ENCODE peak calls at places on chromosomes 13 and 19, in nine cellular contexts. One of them, this sample, is unnamed.

GRCh38 chr13:26601669-26602068 is 44.2 kb downstream of the WASF3 start:
- DNase-seq in nephron progenitor cell: no peak
- DNase-seq in HT1080: peak; percentile 76
- DNase-seq in ELF-1: no peak
- DNase-seq in adipocyte: peak; percentile 26
- DNase-seq in uterus: no peak
- DNase-seq in non-pigmented ciliary epithelial cell: no peak
- DNase-seq in stimulated activated naive CD8-positive, alpha-beta T cell treated with anti-CD3 and anti-CD28 coated beads, Interleukin-15, amount 100 ng/mL, for 72 hours: peak; percentile 1
- DNase-seq in activated CD4-positive, alpha-beta T cell treated with anti-CD3 and anti-CD28 coated beads, Interleukin-2, amount 50 U/mL, for 48 hours: no peak
- DNase-seq in this sample: no peak

GRCh38 chr13:109309625-109310363 is 476.6 kb downstream of the IRS2 start:
- DNase-seq in nephron progenitor cell: no peak
- DNase-seq in HT1080: no peak
- DNase-seq in adipocyte: no peak
- DNase-seq in uterus: no peak
- DNase-seq in activated CD4-positive, alpha-beta T cell treated with anti-CD3 and anti-CD28 coated beads, Interleukin-2, amount 50 U/mL, for 48 hours: no peak
- DNase-seq in non-pigmented ciliary epithelial cell: no peak
- DNase-seq in ELF-1: no peak
- DNase-seq in stimulated activated naive CD8-positive, alpha-beta T cell treated with anti-CD3 and anti-CD28 coated beads, Interleukin-15, amount 100 ng/mL, for 72 hours: no peak
- DNase-seq in this sample: no peak

GRCh38 chr19:44753619-44753931 is 5.1 kb downstream of the BCL3 start:
- DNase-seq in nephron progenitor cell: no peak
- DNase-seq in activated CD4-positive, alpha-beta T cell treated with anti-CD3 and anti-CD28 coated beads, Interleukin-2, amount 50 U/mL, for 48 hours: no peak
- DNase-seq in HT1080: no peak
- DNase-seq in non-pigmented ciliary epithelial cell: no peak
- DNase-seq in adipocyte: no peak
- DNase-seq in stimulated activated naive CD8-positive, alpha-beta T cell treated with anti-CD3 and anti-CD28 coated beads, Interleukin-15, amount 100 ng/mL, for 72 hours: no peak
- DNase-seq in uterus: no peak
- DNase-seq in ELF-1: no peak
- DNase-seq in this sample: no peak

GRCh38 chr19:38685666-38686529 is 38.4 kb downstream of the ACTN4 start:
- DNase-seq in ELF-1: peak; percentile 85
- DNase-seq in stimulated activated naive CD8-positive, alpha-beta T cell treated with anti-CD3 and anti-CD28 coated beads, Interleukin-15, amount 100 ng/mL, for 72 hours: no peak
- DNase-seq in HT1080: peak; percentile 80
- DNase-seq in adipocyte: peak; percentile 75
- DNase-seq in activated CD4-positive, alpha-beta T cell treated with anti-CD3 and anti-CD28 coated beads, Interleukin-2, amount 50 U/mL, for 48 hours: no peak
- DNase-seq in nephron progenitor cell: no peak
- DNase-seq in non-pigmented ciliary epithelial cell: no peak
- DNase-seq in uterus: no peak
- DNase-seq in this sample: no peak

GRCh38 chr13:98877936-98878335 is 99.9 kb downstream of the DOCK9 start:
- DNase-seq in adipocyte: no peak
- DNase-seq in stimulated activated naive CD8-positive, alpha-beta T cell treated with anti-CD3 and anti-CD28 coated beads, Interleukin-15, amount 100 ng/mL, for 72 hours: no peak
- DNase-seq in non-pigmented ciliary epithelial cell: no peak
- DNase-seq in uterus: no peak
- DNase-seq in HT1080: no peak
- DNase-seq in ELF-1: no peak
- DNase-seq in activated CD4-positive, alpha-beta T cell treated with anti-CD3 and anti-CD28 coated beads, Interleukin-2, amount 50 U/mL, for 48 hours: no peak
- DNase-seq in nephron progenitor cell: no peak
- DNase-seq in this sample: no peak

GRCh38 chr13:43484432-43485225 is 302.1 kb downstream of the ENOX1 start:
- DNase-seq in nephron progenitor cell: no peak
- DNase-seq in HT1080: peak; percentile 56
- DNase-seq in stimulated activated naive CD8-positive, alpha-beta T cell treated with anti-CD3 and anti-CD28 coated beads, Interleukin-15, amount 100 ng/mL, for 72 hours: no peak
- DNase-seq in non-pigmented ciliary epithelial cell: no peak
- DNase-seq in activated CD4-positive, alpha-beta T cell treated with anti-CD3 and anti-CD28 coated beads, Interleukin-2, amount 50 U/mL, for 48 hours: no peak
- DNase-seq in adipocyte: no peak
- DNase-seq in ELF-1: no peak
- DNase-seq in uterus: no peak
- DNase-seq in this sample: no peak

GRCh38 chr19:44202470-44202869 is 9.9 kb upstream of the ZNF227 start:
- DNase-seq in activated CD4-positive, alpha-beta T cell treated with anti-CD3 and anti-CD28 coated beads, Interleukin-2, amount 50 U/mL, for 48 hours: no peak
- DNase-seq in uterus: no peak
- DNase-seq in HT1080: peak; percentile 10
- DNase-seq in non-pigmented ciliary epithelial cell: no peak
- DNase-seq in stimulated activated naive CD8-positive, alpha-beta T cell treated with anti-CD3 and anti-CD28 coated beads, Interleukin-15, amount 100 ng/mL, for 72 hours: no peak
- DNase-seq in adipocyte: peak; percentile 64
- DNase-seq in nephron progenitor cell: no peak
- DNase-seq in ELF-1: no peak
- DNase-seq in this sample: no peak

GRCh38 chr13:51920267-51920666 is 58.5 kb downstream of the CCDC70 start:
- DNase-seq in HT1080: no peak
- DNase-seq in non-pigmented ciliary epithelial cell: no peak
- DNase-seq in adipocyte: no peak
- DNase-seq in ELF-1: no peak
- DNase-seq in nephron progenitor cell: no peak
- DNase-seq in stimulated activated naive CD8-positive, alpha-beta T cell treated with anti-CD3 and anti-CD28 coated beads, Interleukin-15, amount 100 ng/mL, for 72 hours: no peak
- DNase-seq in activated CD4-positive, alpha-beta T cell treated with anti-CD3 and anti-CD28 coated beads, Interleukin-2, amount 50 U/mL, for 48 hours: no peak
- DNase-seq in uterus: no peak
- DNase-seq in this sample: no peak

GRCh38 chr19:31233288-31233687 is 115.9 kb downstream of the TSHZ3 start:
- DNase-seq in stimulated activated naive CD8-positive, alpha-beta T cell treated with anti-CD3 and anti-CD28 coated beads, Interleukin-15, amount 100 ng/mL, for 72 hours: no peak
- DNase-seq in ELF-1: no peak
- DNase-seq in non-pigmented ciliary epithelial cell: no peak
- DNase-seq in HT1080: no peak
- DNase-seq in uterus: no peak
- DNase-seq in activated CD4-positive, alpha-beta T cell treated with anti-CD3 and anti-CD28 coated beads, Interleukin-2, amount 50 U/mL, for 48 hours: no peak
- DNase-seq in nephron progenitor cell: no peak
- DNase-seq in adipocyte: no peak
- DNase-seq in this sample: no peak

GRCh38 chr19:12834976-12835757 is 788 bp upstream of the RTBDN start:
- DNase-seq in non-pigmented ciliary epithelial cell: no peak
- DNase-seq in adipocyte: peak; percentile 42
- DNase-seq in activated CD4-positive, alpha-beta T cell treated with anti-CD3 and anti-CD28 coated beads, Interleukin-2, amount 50 U/mL, for 48 hours: no peak
- DNase-seq in ELF-1: no peak
- DNase-seq in uterus: no peak
- DNase-seq in nephron progenitor cell: peak; percentile 59
- DNase-seq in stimulated activated naive CD8-positive, alpha-beta T cell treated with anti-CD3 and anti-CD28 coated beads, Interleukin-15, amount 100 ng/mL, for 72 hours: no peak
- DNase-seq in HT1080: no peak
- DNase-seq in this sample: no peak

GRCh38 chr19:10112037-10112751 is 701 bp downstream of the P2RY11 start:
- DNase-seq in uterus: no peak
- DNase-seq in nephron progenitor cell: no peak
- DNase-seq in adipocyte: no peak
- DNase-seq in activated CD4-positive, alpha-beta T cell treated with anti-CD3 and anti-CD28 coated beads, Interleukin-2, amount 50 U/mL, for 48 hours: peak; percentile 79
- DNase-seq in non-pigmented ciliary epithelial cell: no peak
- DNase-seq in stimulated activated naive CD8-positive, alpha-beta T cell treated with anti-CD3 and anti-CD28 coated beads, Interleukin-15, amount 100 ng/mL, for 72 hours: peak; percentile 57
- DNase-seq in ELF-1: no peak
- DNase-seq in HT1080: no peak
- DNase-seq in this sample: peak; percentile 82

GRCh38 chr13:35530147-35530546 is 53.7 kb upstream of the MAB21L1 start:
- DNase-seq in non-pigmented ciliary epithelial cell: no peak
- DNase-seq in uterus: no peak
- DNase-seq in stimulated activated naive CD8-positive, alpha-beta T cell treated with anti-CD3 and anti-CD28 coated beads, Interleukin-15, amount 100 ng/mL, for 72 hours: no peak
- DNase-seq in nephron progenitor cell: no peak
- DNase-seq in ELF-1: no peak
- DNase-seq in HT1080: no peak
- DNase-seq in activated CD4-positive, alpha-beta T cell treated with anti-CD3 and anti-CD28 coated beads, Interleukin-2, amount 50 U/mL, for 48 hours: no peak
- DNase-seq in adipocyte: no peak
- DNase-seq in this sample: no peak

GRCh38 chr19:56946164-56946563 is 105.6 kb upstream of the PEG3 start:
- DNase-seq in uterus: no peak
- DNase-seq in ELF-1: no peak
- DNase-seq in HT1080: no peak
- DNase-seq in stimulated activated naive CD8-positive, alpha-beta T cell treated with anti-CD3 and anti-CD28 coated beads, Interleukin-15, amount 100 ng/mL, for 72 hours: no peak
- DNase-seq in nephron progenitor cell: no peak
- DNase-seq in non-pigmented ciliary epithelial cell: no peak
- DNase-seq in activated CD4-positive, alpha-beta T cell treated with anti-CD3 and anti-CD28 coated beads, Interleukin-2, amount 50 U/mL, for 48 hours: no peak
- DNase-seq in adipocyte: no peak
- DNase-seq in this sample: no peak

GRCh38 chr19:11887247-11887617 is 350 bp upstream of the ZNF69 start:
- DNase-seq in non-pigmented ciliary epithelial cell: no peak
- DNase-seq in activated CD4-positive, alpha-beta T cell treated with anti-CD3 and anti-CD28 coated beads, Interleukin-2, amount 50 U/mL, for 48 hours: no peak
- DNase-seq in nephron progenitor cell: no peak
- DNase-seq in uterus: no peak
- DNase-seq in adipocyte: no peak
- DNase-seq in ELF-1: no peak
- DNase-seq in HT1080: no peak
- DNase-seq in stimulated activated naive CD8-positive, alpha-beta T cell treated with anti-CD3 and anti-CD28 coated beads, Interleukin-15, amount 100 ng/mL, for 72 hours: no peak
- DNase-seq in this sample: no peak

GRCh38 chr19:37304884-37305255 is 66.0 kb upstream of the ZNF527 start:
- DNase-seq in adipocyte: no peak
- DNase-seq in nephron progenitor cell: no peak
- DNase-seq in non-pigmented ciliary epithelial cell: no peak
- DNase-seq in activated CD4-positive, alpha-beta T cell treated with anti-CD3 and anti-CD28 coated beads, Interleukin-2, amount 50 U/mL, for 48 hours: no peak
- DNase-seq in stimulated activated naive CD8-positive, alpha-beta T cell treated with anti-CD3 and anti-CD28 coated beads, Interleukin-15, amount 100 ng/mL, for 72 hours: no peak
- DNase-seq in HT1080: no peak
- DNase-seq in uterus: no peak
- DNase-seq in ELF-1: no peak
- DNase-seq in this sample: no peak

GRCh38 chr13:44336934-44337333 is 36.7 kb upstream of the SERP2 start:
- DNase-seq in HT1080: no peak
- DNase-seq in activated CD4-positive, alpha-beta T cell treated with anti-CD3 and anti-CD28 coated beads, Interleukin-2, amount 50 U/mL, for 48 hours: no peak
- DNase-seq in non-pigmented ciliary epithelial cell: no peak
- DNase-seq in adipocyte: no peak
- DNase-seq in nephron progenitor cell: no peak
- DNase-seq in uterus: no peak
- DNase-seq in ELF-1: no peak
- DNase-seq in stimulated activated naive CD8-positive, alpha-beta T cell treated with anti-CD3 and anti-CD28 coated beads, Interleukin-15, amount 100 ng/mL, for 72 hours: no peak
- DNase-seq in this sample: no peak

GRCh38 chr19:33679696-33680095 is 57.9 kb downstream of the CHST8 start:
- DNase-seq in stimulated activated naive CD8-positive, alpha-beta T cell treated with anti-CD3 and anti-CD28 coated beads, Interleukin-15, amount 100 ng/mL, for 72 hours: no peak
- DNase-seq in ELF-1: no peak
- DNase-seq in non-pigmented ciliary epithelial cell: no peak
- DNase-seq in HT1080: no peak
- DNase-seq in adipocyte: no peak
- DNase-seq in nephron progenitor cell: no peak
- DNase-seq in activated CD4-positive, alpha-beta T cell treated with anti-CD3 and anti-CD28 coated beads, Interleukin-2, amount 50 U/mL, for 48 hours: no peak
- DNase-seq in uterus: no peak
- DNase-seq in this sample: no peak

GRCh38 chr19:14343286-14343685 is 38.0 kb upstream of the ADGRE5 start:
- DNase-seq in adipocyte: no peak
- DNase-seq in uterus: no peak
- DNase-seq in nephron progenitor cell: no peak
- DNase-seq in non-pigmented ciliary epithelial cell: no peak
- DNase-seq in stimulated activated naive CD8-positive, alpha-beta T cell treated with anti-CD3 and anti-CD28 coated beads, Interleukin-15, amount 100 ng/mL, for 72 hours: no peak
- DNase-seq in HT1080: no peak
- DNase-seq in ELF-1: no peak
- DNase-seq in activated CD4-positive, alpha-beta T cell treated with anti-CD3 and anti-CD28 coated beads, Interleukin-2, amount 50 U/mL, for 48 hours: no peak
- DNase-seq in this sample: no peak

GRCh38 chr19:48553676-48554384 is 1.9 kb downstream of the SULT2B1 start:
- DNase-seq in non-pigmented ciliary epithelial cell: no peak
- DNase-seq in activated CD4-positive, alpha-beta T cell treated with anti-CD3 and anti-CD28 coated beads, Interleukin-2, amount 50 U/mL, for 48 hours: no peak
- DNase-seq in nephron progenitor cell: peak; percentile 42
- DNase-seq in uterus: peak; percentile 44
- DNase-seq in stimulated activated naive CD8-positive, alpha-beta T cell treated with anti-CD3 and anti-CD28 coated beads, Interleukin-15, amount 100 ng/mL, for 72 hours: no peak
- DNase-seq in HT1080: peak; percentile 71
- DNase-seq in ELF-1: peak; percentile 95
- DNase-seq in adipocyte: peak; percentile 70
- DNase-seq in this sample: no peak

GRCh38 chr19:51546107-51546649 is 14.7 kb upstream of the SIGLEC6 start:
- DNase-seq in nephron progenitor cell: no peak
- DNase-seq in adipocyte: no peak
- DNase-seq in uterus: no peak
- DNase-seq in HT1080: no peak
- DNase-seq in ELF-1: no peak
- DNase-seq in non-pigmented ciliary epithelial cell: no peak
- DNase-seq in stimulated activated naive CD8-positive, alpha-beta T cell treated with anti-CD3 and anti-CD28 coated beads, Interleukin-15, amount 100 ng/mL, for 72 hours: no peak
- DNase-seq in activated CD4-positive, alpha-beta T cell treated with anti-CD3 and anti-CD28 coated beads, Interleukin-2, amount 50 U/mL, for 48 hours: no peak
- DNase-seq in this sample: no peak

GRCh38 chr13:101681834-101682233 is 229.4 kb downstream of the ITGBL1 start:
- DNase-seq in non-pigmented ciliary epithelial cell: no peak
- DNase-seq in activated CD4-positive, alpha-beta T cell treated with anti-CD3 and anti-CD28 coated beads, Interleukin-2, amount 50 U/mL, for 48 hours: no peak
- DNase-seq in uterus: no peak
- DNase-seq in adipocyte: peak; percentile 30
- DNase-seq in nephron progenitor cell: no peak
- DNase-seq in ELF-1: no peak
- DNase-seq in stimulated activated naive CD8-positive, alpha-beta T cell treated with anti-CD3 and anti-CD28 coated beads, Interleukin-15, amount 100 ng/mL, for 72 hours: no peak
- DNase-seq in HT1080: no peak
- DNase-seq in this sample: no peak

GRCh38 chr19:925087-925911 is 536 bp upstream of the ARID3A start:
- DNase-seq in HT1080: peak; percentile 75
- DNase-seq in activated CD4-positive, alpha-beta T cell treated with anti-CD3 and anti-CD28 coated beads, Interleukin-2, amount 50 U/mL, for 48 hours: peak; percentile 80
- DNase-seq in nephron progenitor cell: peak; percentile 87
- DNase-seq in uterus: peak; percentile 77
- DNase-seq in ELF-1: peak; percentile 88
- DNase-seq in adipocyte: peak; percentile 91
- DNase-seq in stimulated activated naive CD8-positive, alpha-beta T cell treated with anti-CD3 and anti-CD28 coated beads, Interleukin-15, amount 100 ng/mL, for 72 hours: peak; percentile 88
- DNase-seq in non-pigmented ciliary epithelial cell: no peak
- DNase-seq in this sample: peak; percentile 81

GRCh38 chr19:18322318-18322758 is 538 bp downstream of the LSM4 start:
- DNase-seq in stimulated activated naive CD8-positive, alpha-beta T cell treated with anti-CD3 and anti-CD28 coated beads, Interleukin-15, amount 100 ng/mL, for 72 hours: peak; percentile 39
- DNase-seq in activated CD4-positive, alpha-beta T cell treated with anti-CD3 and anti-CD28 coated beads, Interleukin-2, amount 50 U/mL, for 48 hours: peak; percentile 66
- DNase-seq in ELF-1: peak; percentile 79
- DNase-seq in adipocyte: peak; percentile 79
- DNase-seq in non-pigmented ciliary epithelial cell: no peak
- DNase-seq in uterus: no peak
- DNase-seq in HT1080: peak; percentile 61
- DNase-seq in nephron progenitor cell: peak; percentile 57
- DNase-seq in this sample: peak; percentile 50

GRCh38 chr19:57406516-57407123 is 4.3 kb upstream of the ZNF17 start:
- DNase-seq in HT1080: peak; percentile 50
- DNase-seq in uterus: peak; percentile 28
- DNase-seq in non-pigmented ciliary epithelial cell: no peak
- DNase-seq in adipocyte: peak; percentile 83
- DNase-seq in activated CD4-positive, alpha-beta T cell treated with anti-CD3 and anti-CD28 coated beads, Interleukin-2, amount 50 U/mL, for 48 hours: peak; percentile 70
- DNase-seq in ELF-1: peak; percentile 87
- DNase-seq in nephron progenitor cell: peak; percentile 75
- DNase-seq in stimulated activated naive CD8-positive, alpha-beta T cell treated with anti-CD3 and anti-CD28 coated beads, Interleukin-15, amount 100 ng/mL, for 72 hours: peak; percentile 62
- DNase-seq in this sample: peak; percentile 63

GRCh38 chr13:113876341-113877148 is 12.7 kb upstream of the GAS6 start:
- DNase-seq in uterus: no peak
- DNase-seq in adipocyte: no peak
- DNase-seq in non-pigmented ciliary epithelial cell: no peak
- DNase-seq in ELF-1: no peak
- DNase-seq in nephron progenitor cell: no peak
- DNase-seq in stimulated activated naive CD8-positive, alpha-beta T cell treated with anti-CD3 and anti-CD28 coated beads, Interleukin-15, amount 100 ng/mL, for 72 hours: no peak
- DNase-seq in activated CD4-positive, alpha-beta T cell treated with anti-CD3 and anti-CD28 coated beads, Interleukin-2, amount 50 U/mL, for 48 hours: no peak
- DNase-seq in HT1080: no peak
- DNase-seq in this sample: no peak

GRCh38 chr13:20118268-20119140 is 42.3 kb downstream of the GJA3 start:
- DNase-seq in activated CD4-positive, alpha-beta T cell treated with anti-CD3 and anti-CD28 coated beads, Interleukin-2, amount 50 U/mL, for 48 hours: no peak
- DNase-seq in HT1080: no peak
- DNase-seq in ELF-1: peak; percentile 53
- DNase-seq in adipocyte: peak; percentile 38
- DNase-seq in uterus: peak; percentile 36
- DNase-seq in nephron progenitor cell: peak; percentile 52
- DNase-seq in non-pigmented ciliary epithelial cell: no peak
- DNase-seq in stimulated activated naive CD8-positive, alpha-beta T cell treated with anti-CD3 and anti-CD28 coated beads, Interleukin-15, amount 100 ng/mL, for 72 hours: peak; percentile 32
- DNase-seq in this sample: no peak

GRCh38 chr19:17706750-17707181 is 12.5 kb upstream of the MAP1S start:
- DNase-seq in nephron progenitor cell: peak; percentile 57
- DNase-seq in non-pigmented ciliary epithelial cell: no peak
- DNase-seq in ELF-1: peak; percentile 94
- DNase-seq in activated CD4-positive, alpha-beta T cell treated with anti-CD3 and anti-CD28 coated beads, Interleukin-2, amount 50 U/mL, for 48 hours: no peak
- DNase-seq in HT1080: peak; percentile 26
- DNase-seq in uterus: no peak
- DNase-seq in adipocyte: peak; percentile 18
- DNase-seq in stimulated activated naive CD8-positive, alpha-beta T cell treated with anti-CD3 and anti-CD28 coated beads, Interleukin-15, amount 100 ng/mL, for 72 hours: no peak
- DNase-seq in this sample: no peak

GRCh38 chr19:10808937-10809655 is 26.9 kb downstream of the TMED1 start:
- DNase-seq in ELF-1: no peak
- DNase-seq in uterus: no peak
- DNase-seq in HT1080: peak; percentile 85
- DNase-seq in adipocyte: no peak
- DNase-seq in non-pigmented ciliary epithelial cell: no peak
- DNase-seq in nephron progenitor cell: no peak
- DNase-seq in activated CD4-positive, alpha-beta T cell treated with anti-CD3 and anti-CD28 coated beads, Interleukin-2, amount 50 U/mL, for 48 hours: peak; percentile 42
- DNase-seq in stimulated activated naive CD8-positive, alpha-beta T cell treated with anti-CD3 and anti-CD28 coated beads, Interleukin-15, amount 100 ng/mL, for 72 hours: no peak
- DNase-seq in this sample: no peak

GRCh38 chr13:79187917-79188699 is 217.9 kb downstream of the RBM26 start:
- DNase-seq in non-pigmented ciliary epithelial cell: no peak
- DNase-seq in adipocyte: no peak
- DNase-seq in activated CD4-positive, alpha-beta T cell treated with anti-CD3 and anti-CD28 coated beads, Interleukin-2, amount 50 U/mL, for 48 hours: no peak
- DNase-seq in HT1080: no peak
- DNase-seq in nephron progenitor cell: no peak
- DNase-seq in uterus: no peak
- DNase-seq in ELF-1: no peak
- DNase-seq in stimulated activated naive CD8-positive, alpha-beta T cell treated with anti-CD3 and anti-CD28 coated beads, Interleukin-15, amount 100 ng/mL, for 72 hours: no peak
- DNase-seq in this sample: no peak